ENCODE peak calls at places on chromosomes 5 and 9, in nine cellular contexts. T is cardiac fibroblast, B is psoas muscle, C is uterus, K is astrocyte of the spinal cord, Y is AG10803, V is prostate gland, Z is PC-3, Q is cardiac muscle cell. W is an unnamed sample.

GRCh38 chr9:135850737-135851136 is 56.6 kb downstream of the CAMSAP1 start:
- DNase-seq in T (no peak), B (no peak), C (no peak), K (no peak), Y (no peak), V (no peak), Z (peak; percentile 24), Q (no peak), W (no peak)

GRCh38 chr5:156815988-156816599 is 34.0 kb upstream of the PPP1R2B start:
- DNase-seq in T (peak; percentile 1), B (no peak), C (no peak), K (no peak), Y (peak; percentile 51), V (no peak), Z (peak; percentile 63), Q (peak; percentile 36), W (no peak)

GRCh38 chr9:92184041-92184564 is 68.9 kb upstream of the SPTLC1 start:
- DNase-seq in T (no peak), B (no peak), C (no peak), K (no peak), Y (no peak), V (no peak), Z (no peak), Q (no peak), W (no peak)

GRCh38 chr5:58706746-58707145 is 123.9 kb downstream of the RAB3C start:
- DNase-seq in T (no peak), B (no peak), C (no peak), K (no peak), Y (no peak), V (no peak), Z (no peak), Q (no peak), W (no peak)

GRCh38 chr9:36023260-36024048 is 13.3 kb upstream of the RECK start:
- DNase-seq in T (peak; percentile 82), B (peak; percentile 39), C (peak; percentile 62), K (peak; percentile 72), Y (peak; percentile 72), V (peak; percentile 73), Z (peak; percentile 75), Q (peak; percentile 78), W (no peak)

GRCh38 chr5:57690724-57691123 is 208.1 kb upstream of the ACTBL2 start:
- DNase-seq in T (no peak), B (no peak), C (no peak), K (no peak), Y (no peak), V (no peak), Z (no peak), Q (no peak), W (no peak)

GRCh38 chr5:56848206-56848605 is 32.9 kb downstream of the MAP3K1 start:
- DNase-seq in T (no peak), B (no peak), C (no peak), K (no peak), Y (no peak), V (no peak), Z (no peak), Q (no peak), W (no peak)

GRCh38 chr5:147234825-147235635 is at the start of gene STK32A:
- DNase-seq in T (peak; percentile 5), B (peak; percentile 43), C (peak; percentile 36), K (peak; percentile 52), Y (peak; percentile 1), V (no peak), Z (peak; percentile 65), Q (peak; percentile 80), W (no peak)

GRCh38 chr5:67476531-67476930 is 279.9 kb upstream of the CD180 start:
- DNase-seq in T (no peak), B (no peak), C (no peak), K (no peak), Y (peak; percentile 77), V (no peak), Z (no peak), Q (no peak), W (no peak)

GRCh38 chr5:125235995-125236394 is 489.6 kb upstream of the ZNF608 start:
- DNase-seq in T (no peak), B (no peak), C (no peak), K (no peak), Y (no peak), V (no peak), Z (no peak), Q (no peak), W (no peak)

GRCh38 chr9:104232781-104233341 is 138.8 kb downstream of the SMC2 start:
- DNase-seq in T (peak; percentile 96), B (no peak), C (no peak), K (peak; percentile 52), Y (peak; percentile 43), V (no peak), Z (peak; percentile 46), Q (no peak), W (no peak)

GRCh38 chr5:15702102-15702501 is 202.1 kb downstream of the FBXL7 start:
- DNase-seq in T (peak; percentile 80), B (no peak), C (no peak), K (peak; percentile 68), Y (peak; percentile 65), V (no peak), Z (no peak), Q (no peak), W (peak; percentile 33)

GRCh38 chr9:5389109-5389732 is 48.5 kb downstream of the PLGRKT start:
- DNase-seq in T (peak; percentile 86), B (no peak), C (no peak), K (peak; percentile 96), Y (peak; percentile 84), V (peak; percentile 10), Z (peak; percentile 73), Q (no peak), W (peak; percentile 27)

GRCh38 chr9:88481933-88482332 is 53.0 kb upstream of the NXNL2 start:
- DNase-seq in T (no peak), B (no peak), C (no peak), K (no peak), Y (no peak), V (no peak), Z (no peak), Q (no peak), W (no peak)

GRCh38 chr9:35489313-35490154 is at the start of gene RUSC2:
- DNase-seq in T (peak; percentile 92), B (peak; percentile 92), C (peak; percentile 85), K (peak; percentile 93), Y (peak; percentile 91), V (peak; percentile 67), Z (peak; percentile 73), Q (peak; percentile 97), W (no peak)

GRCh38 chr5:103582364-103582763 is 19.8 kb upstream of the NUDT12 start:
- DNase-seq in T (peak; percentile 72), B (no peak), C (no peak), K (peak; percentile 55), Y (peak; percentile 43), V (no peak), Z (peak; percentile 73), Q (peak; percentile 69), W (no peak)

GRCh38 chr9:16246785-16247184 is 623.7 kb downstream of the BNC2 start:
- DNase-seq in T (peak; percentile 20), B (no peak), C (no peak), K (no peak), Y (peak; percentile 25), V (no peak), Z (peak; percentile 17), Q (no peak), W (no peak)

GRCh38 chr5:39501403-39501802 is 76.6 kb upstream of the DAB2 start:
- DNase-seq in T (peak; percentile 87), B (peak; percentile 45), C (peak; percentile 29), K (peak; percentile 85), Y (peak; percentile 93), V (no peak), Z (peak; percentile 81), Q (no peak), W (peak; percentile 79)

GRCh38 chr5:54516051-54516645 is 1.4 kb upstream of the SNX18 start:
- DNase-seq in T (no peak), B (no peak), C (no peak), K (peak; percentile 50), Y (no peak), V (no peak), Z (no peak), Q (no peak), W (peak; percentile 25)

DNA sequence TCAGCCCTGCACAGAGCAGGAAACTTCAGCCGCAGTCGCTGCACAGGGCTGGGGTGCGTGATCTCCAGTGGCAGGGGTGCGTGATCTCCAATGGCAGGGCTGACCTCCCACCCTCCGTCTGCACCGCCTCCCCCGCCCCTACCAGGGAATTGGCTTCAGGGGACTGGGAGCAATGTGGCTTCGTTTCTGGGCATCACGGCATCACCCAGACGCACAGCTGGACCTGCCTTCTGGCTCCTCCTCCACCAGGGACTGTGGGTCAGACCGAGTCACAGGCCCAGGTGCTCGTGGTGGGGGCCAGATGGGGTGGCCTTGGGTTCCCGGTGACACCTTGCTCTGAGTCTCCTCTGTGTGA is 51.0 kb downstream of the AHRR start:
- DNase-seq in T (no peak), B (no peak), C (peak; percentile 6), K (no peak), Y (no peak), V (no peak), Z (no peak), Q (no peak), W (no peak)
- H3K4me3 ChIP-seq in T (no peak overlapping the region), B (no peak overlapping the region), C (no peak overlapping the region), K (no peak overlapping the region), Y (no peak overlapping the region), V (no peak overlapping the region), Z (no peak overlapping the region), Q (no peak overlapping the region), W (no peak overlapping the region)

DNA sequence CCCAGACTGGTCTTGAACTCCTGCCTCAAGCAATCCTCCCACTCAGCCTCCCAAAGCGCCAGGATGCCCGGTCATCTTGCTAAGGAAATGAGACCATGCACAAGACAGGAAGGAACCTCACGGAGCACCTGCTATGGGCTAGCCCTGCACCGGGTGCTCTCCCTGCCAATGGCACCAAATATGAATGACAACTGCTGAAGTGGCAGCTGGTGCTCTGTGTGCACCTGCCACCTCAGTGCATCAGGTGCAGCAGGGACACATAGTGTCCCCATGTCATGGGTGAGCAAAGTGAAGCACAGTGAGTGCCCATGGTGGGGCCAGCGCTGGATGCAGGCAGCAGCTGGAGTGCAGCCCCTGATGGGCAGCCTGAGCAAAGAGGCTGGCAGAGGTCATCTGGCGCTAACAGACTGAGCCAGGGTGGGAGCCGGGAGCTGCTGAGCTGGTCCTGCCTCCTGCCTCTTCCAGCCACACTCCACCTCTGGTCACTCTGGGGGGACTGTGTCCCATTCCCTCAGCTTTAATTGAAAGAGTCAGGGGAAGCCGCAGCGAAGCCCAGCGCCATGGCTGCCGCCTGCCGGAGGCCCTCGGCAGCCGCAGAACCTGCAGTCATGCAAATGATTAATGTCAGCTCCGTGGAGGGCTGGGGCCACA is 46.4 kb downstream of the BARX1 start:
- DNase-seq in T (no peak), B (no peak), C (no peak), K (no peak), Y (no peak), V (no peak), Z (no peak), Q (no peak), W (no peak)
- TF ChIP-seq CTCF in T (no peak), B (no peak), C (no peak), K (no peak), Y (no peak), V (no peak), Z (no peak), Q (no peak), W (no peak)

GRCh38 chr5:138354926-138355378 is 2.5 kb downstream of the KDM3B start:
- DNase-seq in T (peak; percentile 90), B (no peak), C (no peak), K (peak; percentile 77), Y (peak; percentile 85), V (no peak), Z (peak; percentile 13), Q (peak; percentile 71), W (peak; percentile 74)
- H3K4me3 ChIP-seq in T (peak overlapping the region; percentile 87), B (peak overlapping the region; percentile 96), C (no peak overlapping the region), K (peak overlapping the region; percentile 91), Y (peak overlapping the region; percentile 89), V (peak overlapping the region; percentile 96), Z (peak overlapping the region; percentile 93), Q (peak overlapping the region; percentile 81), W (peak overlapping the region; percentile 95)

GRCh38 chr9:37036237-37037136 is 2.4 kb upstream of the PAX5 start:
- DNase-seq in T (peak; percentile 36), B (no peak), C (no peak), K (peak; percentile 26), Y (peak; percentile 13), V (peak; percentile 24), Z (peak; percentile 4), Q (peak; percentile 58), W (no peak)
- TF ChIP-seq CTCF in T (peak; percentile 6), B (no peak), C (no peak), K (no peak), Y (no peak), V (no peak), Z (no peak), Q (no peak), W (no peak)